ENCODE peak calls at places on chromosomes 5 and 9, in five cellular contexts. N is GM12891; G is H7; D is stimulated activated CD4-positive, alpha-beta T cell treated with anti-CD3 and anti-CD28 coated beads, Interleukin-15, amount 100 ng/mL, for 1 hour; F is germinal center. Q is an unnamed sample.

GRCh38 chr5:33583332-33583731 is 142.6 kb downstream of the TARS1 start:
- DNase-seq in N (no peak), G (no peak), D (no peak), F (no peak), Q (no peak)

GRCh38 chr9:20507431-20507830 is 114.9 kb downstream of the MLLT3 start:
- DNase-seq in N (no peak), G (no peak), D (no peak), F (no peak), Q (no peak)

GRCh38 chr5:149581931-149582768 is 852 bp downstream of the ARHGEF37 start:
- DNase-seq in N (no peak), G (peak), D (no peak), F (no peak), Q (no peak)

GRCh38 chr9:127565231-127565630 is 46.8 kb upstream of the STXBP1 start:
- DNase-seq in N (no peak), G (no peak), D (no peak), F (no peak), Q (no peak)

GRCh38 chr5:100777680-100778281 is 125.3 kb downstream of the ST8SIA4 start:
- DNase-seq in N (no peak), G (no peak), D (no peak), F (peak), Q (no peak)

GRCh38 chr9:120692901-120693573 is 21.2 kb downstream of the MEGF9 start:
- DNase-seq in N (no peak), G (peak), D (no peak), F (no peak), Q (no peak)

GRCh38 chr5:34718516-34718915 is 62.4 kb downstream of the RAI14 start:
- DNase-seq in N (no peak), G (peak), D (no peak), F (no peak), Q (no peak)

GRCh38 chr5:1282139-1282992 is 12.5 kb downstream of the TERT start:
- DNase-seq in N (no peak), G (no peak), D (no peak), F (no peak), Q (no peak)